ENCODE peak calls at places on chromosomes 7 and 10, in nine cellular contexts. F, I, G, O, A, D, Q, B and Y are unnamed samples.

GRCh38 chr10:113746188-113746950 is 5.1 kb upstream of the PLEKHS1 start:
- DNase-seq in F (no peak), I (no peak), G (no peak), O (no peak), A (no peak), D (no peak), Q (peak; percentile 18), B (no peak), Y (peak; percentile 8)

GRCh38 chr7:35702541-35702940 is 7.6 kb upstream of the HERPUD2 start:
- DNase-seq in F (no peak), I (no peak), G (no peak), O (no peak), A (no peak), D (no peak), Q (no peak), B (no peak), Y (no peak)

GRCh38 chr10:113235505-113235904 is 285.5 kb downstream of the TCF7L2 start:
- DNase-seq in F (no peak), I (no peak), G (no peak), O (no peak), A (no peak), D (peak; percentile 53), Q (no peak), B (no peak), Y (no peak)

GRCh38 chr10:105291571-105291970 is 650.5 kb downstream of the SORCS3 start:
- DNase-seq in F (no peak), I (no peak), G (no peak), O (no peak), A (no peak), D (no peak), Q (no peak), B (no peak), Y (no peak)

GRCh38 chr7:85191383-85191782 is 4.5 kb upstream of the SEMA3D start:
- DNase-seq in F (no peak), I (peak; percentile 14), G (peak; percentile 44), O (peak; percentile 13), A (no peak), D (no peak), Q (peak; percentile 72), B (no peak), Y (peak; percentile 73)

GRCh38 chr10:7789390-7789789 is 1.4 kb downstream of the ATP5F1C start:
- DNase-seq in F (peak; percentile 49), I (no peak), G (peak; percentile 60), O (peak; percentile 48), A (no peak), D (no peak), Q (peak; percentile 40), B (peak; percentile 20), Y (peak; percentile 12)

GRCh38 chr10:121628859-121629258 is 30.6 kb upstream of the FGFR2 start:
- DNase-seq in F (no peak), I (no peak), G (no peak), O (no peak), A (no peak), D (no peak), Q (no peak), B (no peak), Y (no peak)

GRCh38 chr7:27080844-27081423 is 14.9 kb downstream of the HOXA1 start:
- DNase-seq in F (no peak), I (peak; percentile 55), G (no peak), O (peak; percentile 40), A (no peak), D (no peak), Q (no peak), B (no peak), Y (peak; percentile 77)

GRCh38 chr7:63899691-63900393 is 98.8 kb upstream of the ZNF722 start:
- DNase-seq in F (peak; percentile 85), I (no peak), G (no peak), O (no peak), A (peak; percentile 3), D (no peak), Q (no peak), B (no peak), Y (peak; percentile 31)

DNA sequence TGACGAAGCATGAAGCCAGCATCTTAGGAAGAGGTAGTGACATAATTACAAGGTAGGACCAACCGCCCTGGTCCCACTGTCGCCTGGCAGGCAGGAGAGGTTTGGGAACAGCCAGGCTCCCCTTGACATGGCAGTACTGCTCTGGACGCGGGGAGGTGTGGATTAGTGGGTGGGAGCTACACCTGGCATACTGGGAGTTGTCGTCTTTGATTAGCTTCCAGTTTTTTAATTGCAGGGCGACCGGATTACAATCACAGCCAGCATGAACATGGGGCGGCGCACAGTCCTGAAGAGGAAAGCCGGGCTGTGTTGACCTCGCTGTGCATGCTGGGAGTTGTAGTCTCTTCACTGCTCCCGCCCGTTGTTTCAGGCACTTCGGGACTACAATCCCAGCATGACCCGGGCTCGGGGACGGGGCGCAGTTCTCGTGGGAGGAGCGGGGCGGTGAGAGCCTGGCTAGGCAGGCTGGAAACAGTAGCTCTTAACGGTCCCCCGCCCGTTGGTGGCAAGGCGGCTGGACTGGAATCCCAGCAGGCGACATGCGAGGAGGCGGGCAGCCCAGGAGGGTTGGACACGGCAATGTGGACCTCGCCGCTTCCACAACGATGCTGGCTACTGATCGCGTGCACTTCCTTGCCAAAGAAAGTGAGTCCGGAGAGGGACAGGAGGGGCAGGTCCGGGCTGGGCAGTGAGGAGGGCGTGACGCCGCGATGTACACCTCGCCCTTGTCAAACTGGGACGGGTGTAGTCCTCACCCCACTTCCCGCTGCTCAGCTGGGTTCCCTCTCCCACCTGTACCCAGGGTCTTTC is 98.0 kb upstream of the ZNF722 start:
- DNase-seq in F (peak; percentile 93), I (no peak), G (no peak), O (no peak), A (peak; percentile 10), D (no peak), Q (no peak), B (peak; percentile 16), Y (peak; percentile 82)
- H3K4me3 ChIP-seq in F (peak overlapping the region; percentile 84), I (no peak overlapping the region), G (no peak overlapping the region), O (no peak overlapping the region), A (no peak overlapping the region), D (peak overlapping the region; percentile 67), Q (no peak overlapping the region), B (no peak overlapping the region), Y (peak overlapping the region; percentile 63)

GRCh38 chr7:128404143-128404681 is 5.6 kb downstream of the IMPDH1 start:
- DNase-seq in F (no peak), I (peak; percentile 59), G (no peak), O (no peak), A (no peak), D (no peak), Q (no peak), B (no peak), Y (peak; percentile 32)

GRCh38 chr7:128403676-128404075 is 6.1 kb downstream of the IMPDH1 start:
- DNase-seq in F (no peak), I (no peak), G (no peak), O (no peak), A (no peak), D (no peak), Q (no peak), B (no peak), Y (no peak)

GRCh38 chr7:128405345-128406146 is 4.2 kb downstream of the IMPDH1 start:
- DNase-seq in F (peak; percentile 58), I (peak; percentile 94), G (peak; percentile 76), O (peak; percentile 8), A (peak; percentile 60), D (no peak), Q (no peak), B (peak; percentile 79), Y (peak; percentile 43)

GRCh38 chr7:128406147-128406985 is 3.4 kb downstream of the IMPDH1 start:
- DNase-seq in F (no peak), I (peak; percentile 57), G (no peak), O (no peak), A (no peak), D (no peak), Q (no peak), B (no peak), Y (no peak)

DNA sequence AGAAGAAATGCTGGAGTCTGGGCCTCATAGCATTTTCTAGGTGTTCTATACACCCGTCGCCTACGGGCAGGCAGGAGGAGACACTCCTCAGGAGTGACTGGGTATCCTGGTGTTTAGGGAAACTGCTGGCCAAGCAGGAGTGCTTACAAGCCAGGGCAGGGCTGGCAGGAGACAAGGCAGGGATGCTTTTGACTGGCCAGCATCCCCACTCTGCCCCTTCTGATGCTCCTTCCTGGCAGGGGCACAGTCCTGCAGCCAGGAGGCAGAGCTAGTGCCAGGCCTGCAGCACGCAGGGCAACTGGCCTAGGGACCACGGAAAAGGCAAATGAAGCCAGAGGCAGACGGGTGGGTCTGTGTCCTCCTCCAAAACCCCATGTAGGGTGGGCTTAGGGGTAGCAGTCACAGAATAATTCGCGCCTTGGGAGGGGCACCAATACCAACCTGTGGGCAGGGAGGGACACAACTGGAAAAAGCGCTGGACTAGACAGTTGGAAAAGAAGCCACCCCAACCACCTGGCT is 4.9 kb downstream of the IMPDH1 start:
- DNase-seq in F (no peak), I (peak; percentile 50), G (peak; percentile 69), O (peak; percentile 5), A (no peak), D (no peak), Q (no peak), B (peak; percentile 33), Y (peak; percentile 43)
- H3K4me3 ChIP-seq in F (peak overlapping the region; percentile 95), I (peak overlapping the region; percentile 72), G (peak overlapping the region; percentile 72), O (peak overlapping the region; percentile 81), A (peak overlapping the region; percentile 91), D (peak overlapping the region; percentile 92), Q (peak overlapping the region; percentile 80), B (peak overlapping the region; percentile 69), Y (peak overlapping the region; percentile 96)

GRCh38 chr7:5478568-5479045 is 55.0 kb upstream of the TNRC18 start:
- DNase-seq in F (no peak), I (peak; percentile 49), G (peak; percentile 38), O (no peak), A (no peak), D (no peak), Q (no peak), B (no peak), Y (no peak)

GRCh38 chr7:5479133-5479745 is 55.6 kb upstream of the TNRC18 start:
- DNase-seq in F (no peak), I (peak; percentile 64), G (peak; percentile 92), O (peak; percentile 31), A (no peak), D (no peak), Q (peak; percentile 32), B (no peak), Y (no peak)

GRCh38 chr7:5476001-5476400 is 52.4 kb upstream of the TNRC18 start:
- DNase-seq in F (no peak), I (peak; percentile 52), G (no peak), O (no peak), A (no peak), D (no peak), Q (no peak), B (no peak), Y (no peak)

GRCh38 chr7:5477126-5477525 is 53.5 kb upstream of the TNRC18 start:
- DNase-seq in F (no peak), I (peak; percentile 41), G (no peak), O (no peak), A (no peak), D (no peak), Q (no peak), B (no peak), Y (no peak)

GRCh38 chr7:5477723-5478531 is 54.3 kb upstream of the TNRC18 start:
- DNase-seq in F (no peak), I (peak; percentile 97), G (peak; percentile 76), O (no peak), A (no peak), D (no peak), Q (no peak), B (peak; percentile 35), Y (no peak)
- H3K4me3 ChIP-seq in F (peak overlapping the region; percentile 63), I (no peak overlapping the region), G (peak overlapping the region; percentile 30), O (no peak overlapping the region), A (no peak overlapping the region), D (peak overlapping the region; percentile 61), Q (no peak overlapping the region), B (no peak overlapping the region), Y (no peak overlapping the region)

GRCh38 chr7:74373536-74373935 is 80.2 kb upstream of the GTF2IRD1 start:
- DNase-seq in F (no peak), I (no peak), G (no peak), O (no peak), A (no peak), D (no peak), Q (no peak), B (no peak), Y (no peak)

GRCh38 chr7:74371381-74372059 is 82.2 kb upstream of the GTF2IRD1 start:
- DNase-seq in F (no peak), I (peak; percentile 87), G (peak; percentile 14), O (no peak), A (peak; percentile 50), D (no peak), Q (no peak), B (peak; percentile 57), Y (no peak)

GRCh38 chr7:74375726-74376220 is 77.9 kb upstream of the GTF2IRD1 start:
- DNase-seq in F (no peak), I (no peak), G (no peak), O (no peak), A (no peak), D (no peak), Q (no peak), B (no peak), Y (no peak)

GRCh38 chr7:74372060-74372408 is 81.7 kb upstream of the GTF2IRD1 start:
- DNase-seq in F (no peak), I (no peak), G (no peak), O (no peak), A (no peak), D (no peak), Q (no peak), B (no peak), Y (no peak)

DNA sequence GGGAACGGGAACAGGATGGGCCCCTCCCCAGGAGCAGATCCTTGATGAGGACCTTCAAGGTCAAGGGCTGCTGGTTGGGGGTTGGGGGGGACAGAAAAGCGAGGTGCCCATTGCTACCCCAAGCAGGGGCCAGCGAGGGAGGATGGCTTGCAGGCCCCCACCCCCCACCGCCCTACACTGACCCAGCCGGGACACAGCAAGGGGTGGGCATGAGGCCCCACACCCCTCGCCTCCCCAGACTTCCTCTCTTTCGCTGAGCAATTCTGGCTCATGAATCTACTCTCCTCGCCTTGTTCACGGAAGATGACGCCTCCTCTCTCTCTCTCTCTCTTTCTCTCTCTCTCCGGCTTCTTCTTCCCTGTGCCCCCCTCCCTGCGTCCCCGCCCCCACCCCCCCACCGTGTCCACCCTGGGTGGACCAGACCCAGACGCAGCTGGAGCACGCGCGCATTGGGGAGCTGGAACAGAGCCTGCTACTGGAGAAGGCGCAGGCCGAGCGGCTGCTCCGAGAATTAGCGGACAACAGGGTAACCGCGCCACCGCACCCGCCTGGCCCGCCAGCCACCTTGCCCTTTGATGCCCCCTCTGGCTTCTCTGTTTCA is 81.1 kb upstream of the GTF2IRD1 start:
- DNase-seq in F (peak; percentile 40), I (peak; percentile 84), G (peak; percentile 30), O (no peak), A (no peak), D (no peak), Q (peak; percentile 30), B (no peak), Y (no peak)
- H3K4me3 ChIP-seq in F (peak overlapping the region; percentile 39), I (peak overlapping the region; percentile 26), G (no peak overlapping the region), O (no peak overlapping the region), A (no peak overlapping the region), D (peak overlapping the region; percentile 42), Q (no peak overlapping the region), B (no peak overlapping the region), Y (no peak overlapping the region)